ENCODE peak calls at places on chromosomes 5 and 9, in six cellular contexts. Z, I, P, J, R and U are unnamed samples.

GRCh38 chr5:139740138-139740992 is 55.2 kb upstream of the PSD2 start:
- DNase-seq in Z (no peak), J (no peak), I (no peak), R (no peak), P (no peak), U (no peak)

GRCh38 chr5:177303925-177304391 is 359 bp downstream of the PRELID1 start:
- DNase-seq in Z (no peak), P (no peak), J (no peak), I (no peak), R (no peak), U (no peak)

GRCh38 chr5:151492729-151493128 is 45.3 kb downstream of the SLC36A1 start:
- DNase-seq in J (no peak), R (peak; percentile 32), P (no peak), I (no peak), Z (peak; percentile 44), U (no peak)

GRCh38 chr9:16640649-16641048 is 229.8 kb downstream of the BNC2 start:
- DNase-seq in P (no peak), Z (no peak), R (peak; percentile 49), I (no peak), J (no peak), U (no peak)

GRCh38 chr9:103037508-103038477 is 42.7 kb downstream of the CYLC2 start:
- DNase-seq in J (no peak), I (no peak), Z (no peak), R (no peak), P (no peak), U (no peak)

GRCh38 chr5:55650391-55650790 is 61.7 kb downstream of the SLC38A9 start:
- DNase-seq in J (no peak), Z (no peak), R (no peak), P (no peak), I (no peak), U (no peak)

GRCh38 chr5:171314728-171315385 is 5.8 kb downstream of the TLX3 start:
- DNase-seq in P (no peak), I (no peak), R (no peak), J (no peak), Z (no peak), U (no peak)

GRCh38 chr9:98472216-98472615 is 216.8 kb upstream of the TBC1D2 start:
- DNase-seq in J (no peak), Z (no peak), I (no peak), P (no peak), R (no peak), U (no peak)

GRCh38 chr9:106993603-106994002 is 130.6 kb downstream of the ZNF462 start:
- DNase-seq in R (no peak), I (no peak), J (no peak), P (no peak), Z (no peak), U (no peak)

GRCh38 chr5:95891499-95891898 is 69.0 kb upstream of the GLRX start:
- DNase-seq in I (no peak), Z (no peak), J (no peak), R (no peak), P (no peak), U (no peak)

GRCh38 chr5:68455216-68455615 is 239.7 kb downstream of the PIK3R1 start:
- DNase-seq in Z (no peak), R (no peak), P (no peak), I (no peak), J (no peak), U (no peak)

GRCh38 chr9:99807276-99807852 is 14.3 kb upstream of the NR4A3 start:
- DNase-seq in P (peak; percentile 66), J (peak; percentile 50), I (peak; percentile 57), R (peak; percentile 55), Z (no peak), U (peak; percentile 60)

GRCh38 chr9:68760674-68761003 is 55.6 kb downstream of the PIP5K1B start:
- DNase-seq in I (no peak), J (no peak), Z (no peak), P (no peak), R (no peak), U (no peak)

GRCh38 chr9:126516936-126517750 is 96.6 kb upstream of the LMX1B start:
- DNase-seq in P (peak; percentile 80), J (peak; percentile 87), R (peak; percentile 32), I (no peak), Z (peak; percentile 58), U (peak; percentile 80)

GRCh38 chr5:124649548-124650501 is 96.6 kb downstream of the ZNF608 start:
- DNase-seq in J (no peak), Z (peak; percentile 74), R (no peak), I (peak; percentile 65), P (peak; percentile 90), U (no peak)

GRCh38 chr9:94014066-94014654 is 59.0 kb upstream of the BARX1 start:
- DNase-seq in J (peak; percentile 41), P (no peak), I (no peak), R (peak; percentile 39), Z (no peak), U (peak; percentile 12)

GRCh38 chr5:8247074-8247473 is 378.1 kb downstream of the MTRR start:
- DNase-seq in Z (no peak), J (no peak), P (no peak), I (no peak), R (no peak), U (no peak)

GRCh38 chr9:135494791-135495559 is 5.5 kb upstream of the MRPS2 start:
- DNase-seq in R (no peak), I (no peak), Z (no peak), J (no peak), P (peak; percentile 24), U (no peak)

GRCh38 chr9:36765077-36765390 is 192.3 kb downstream of the MELK start:
- DNase-seq in Z (no peak), J (no peak), R (no peak), P (no peak), I (no peak), U (peak; percentile 22)

GRCh38 chr9:85425153-85425611 is 316.6 kb downstream of the AGTPBP1 start:
- DNase-seq in P (peak; percentile 64), I (peak; percentile 44), J (peak; percentile 27), R (peak; percentile 62), Z (no peak), U (peak; percentile 86)

GRCh38 chr9:120742951-120743416 is 28.7 kb upstream of the MEGF9 start:
- DNase-seq in I (no peak), P (no peak), J (peak; percentile 70), R (peak; percentile 71), Z (no peak), U (peak; percentile 7)

GRCh38 chr9:38639577-38639940 is 19.2 kb upstream of the ANKRD18A start:
- DNase-seq in R (no peak), Z (no peak), I (no peak), P (no peak), J (no peak), U (no peak)

GRCh38 chr5:167816354-167816753 is 475.1 kb upstream of the WWC1 start:
- DNase-seq in I (no peak), J (no peak), R (no peak), Z (no peak), P (no peak), U (no peak)

GRCh38 chr5:127958421-127959011 is 125.0 kb upstream of the SLC12A2 start:
- DNase-seq in I (no peak), J (peak; percentile 78), Z (no peak), R (peak; percentile 93), P (no peak), U (no peak)

GRCh38 chr5:31185951-31186350 is 7.5 kb upstream of the CDH6 start:
- DNase-seq in P (no peak), Z (no peak), J (no peak), I (no peak), R (no peak), U (no peak)

GRCh38 chr9:35432076-35432475 is 57.8 kb upstream of the RUSC2 start:
- DNase-seq in I (no peak), Z (no peak), J (no peak), R (no peak), P (no peak), U (no peak)

GRCh38 chr9:121294866-121295661 is 27.1 kb downstream of the GSN start:
- DNase-seq in J (peak; percentile 82), I (no peak), R (no peak), Z (no peak), P (no peak), U (no peak)

DNA sequence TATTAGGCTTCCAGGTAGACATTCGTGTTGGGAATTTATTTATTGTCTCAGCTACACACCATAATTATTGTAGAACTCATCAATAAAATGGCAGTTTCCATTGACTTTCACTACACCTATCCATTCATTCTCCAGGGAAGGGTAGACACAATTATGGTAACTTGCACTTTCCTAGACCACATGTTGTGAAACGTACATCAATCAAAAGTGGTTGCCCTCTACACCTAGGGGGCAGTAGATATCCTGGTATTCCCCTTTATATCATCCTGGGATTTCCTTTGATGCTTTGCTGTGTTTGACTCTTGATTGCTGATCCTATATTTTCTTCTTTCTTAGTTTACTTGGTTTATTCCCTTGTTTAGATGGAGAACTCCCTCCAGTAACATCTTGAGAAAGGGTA is 47.9 kb downstream of the ADGRV1 start:
- DNase-seq in P (no peak), R (peak; percentile 26), J (peak; percentile 14), I (no peak), Z (no peak), U (no peak)
- TF ChIP-seq CTCF in P (no peak), R (no peak), J (peak; percentile 29), I (no peak), Z (peak; percentile 14), U (no peak)

GRCh38 chr5:64612349-64612961 is 77.8 kb upstream of the SHISAL2B start:
- DNase-seq in P (no peak), Z (peak; percentile 16), J (peak; percentile 39), I (no peak), R (peak; percentile 53), U (peak; percentile 44)
- TF ChIP-seq CTCF in P (peak; percentile 59), Z (peak; percentile 82), J (peak; percentile 79), I (peak; percentile 19), R (peak; percentile 83), U (peak; percentile 73)

GRCh38 chr5:133489632-133490031 is 122.7 kb downstream of the FSTL4 start:
- DNase-seq in J (peak; percentile 13), Z (no peak), R (peak; percentile 40), I (no peak), P (no peak), U (no peak)
- TF ChIP-seq CTCF in J (peak; percentile 44), Z (no peak), R (no peak), I (no peak), P (peak; percentile 15), U (no peak)

DNA sequence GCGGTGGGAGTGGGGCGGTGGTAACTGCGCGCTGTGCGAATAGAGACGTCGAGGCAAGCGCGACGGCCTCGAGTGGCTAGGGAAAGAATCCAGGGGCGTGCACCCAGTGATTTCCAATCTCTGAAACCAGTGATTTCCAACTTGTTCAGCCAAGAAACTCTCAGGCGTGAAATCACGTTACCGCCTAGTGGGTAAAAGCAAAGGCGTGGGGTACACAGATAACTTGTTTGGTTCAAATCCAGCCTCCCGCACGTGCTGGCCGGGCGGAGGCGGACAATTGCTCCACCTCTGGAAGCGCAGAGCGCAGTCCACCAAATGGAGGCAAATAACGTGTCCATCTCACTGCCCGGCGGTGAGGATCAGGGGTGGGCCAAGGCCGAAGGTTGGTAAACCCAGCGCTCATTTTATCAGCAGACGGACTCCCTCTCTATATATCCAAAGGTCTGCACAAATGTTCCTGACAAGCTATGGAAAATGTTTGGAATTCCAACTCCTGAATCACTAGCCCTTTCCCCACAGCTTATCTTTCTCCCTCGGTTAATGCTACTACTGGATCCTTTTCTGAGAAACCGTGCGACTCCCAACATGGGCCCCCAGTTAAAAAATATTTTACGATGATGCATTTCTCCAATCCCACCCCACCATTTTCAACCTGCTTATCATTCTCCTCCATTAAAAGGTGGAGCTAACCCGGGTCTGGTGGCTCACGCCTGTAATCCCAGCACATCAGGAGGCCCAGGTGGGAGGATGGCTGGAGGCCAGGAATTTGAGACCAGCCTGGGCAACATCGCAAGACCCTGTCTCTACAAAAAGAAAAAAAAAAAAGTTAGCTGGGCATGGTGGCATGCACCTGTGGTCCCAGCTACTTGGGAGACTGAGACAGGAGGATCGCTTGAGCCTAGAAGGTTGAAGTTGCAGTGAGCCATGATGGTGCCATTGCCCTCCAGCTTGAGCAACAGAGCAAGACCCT is 950 bp upstream of the FNBP1 start:
- DNase-seq in I (no peak), Z (no peak), P (no peak), J (peak; percentile 83), R (no peak), U (peak; percentile 25)
- TF ChIP-seq CTCF in I (no peak), Z (peak; percentile 22), P (peak; percentile 8), J (peak; percentile 46), R (no peak), U (no peak)